ENCODE peak calls at places on chromosomes 5 and 9, in ten cellular contexts. I, P, X, N, V, Q, G, Y, L and M are unnamed samples.

GRCh38 chr9:76090330-76090729 is 199.9 kb downstream of the PCSK5 start:
- DNase-seq in Q (no peak), G (no peak), P (no peak), L (no peak), X (no peak), Y (no peak), I (no peak), N (no peak), V (no peak), M (no peak)

GRCh38 chr9:69768716-69769115 is 8.9 kb upstream of the PTAR1 start:
- DNase-seq in L (peak; percentile 34), P (no peak), N (no peak), I (no peak), G (no peak), X (no peak), V (peak; percentile 28), Q (no peak), Y (no peak), M (no peak)

GRCh38 chr5:67081259-67081658 is 115.3 kb downstream of the CD180 start:
- DNase-seq in Q (no peak), P (no peak), X (no peak), I (no peak), L (no peak), V (no peak), Y (no peak), G (no peak), N (no peak), M (no peak)

GRCh38 chr5:33890633-33891032 is 1.2 kb downstream of the ADAMTS12 start:
- DNase-seq in L (peak; percentile 51), P (no peak), X (no peak), Y (no peak), V (peak; percentile 47), G (peak; percentile 46), I (no peak), Q (no peak), N (no peak), M (no peak)

GRCh38 chr9:75152416-75152815 is 64.1 kb downstream of the OSTF1 start:
- DNase-seq in G (no peak), Q (no peak), Y (no peak), P (no peak), N (peak; percentile 22), L (peak; percentile 57), I (no peak), X (no peak), V (no peak), M (peak; percentile 85)

GRCh38 chr5:17400724-17401508 is 97.1 kb upstream of the TAF11L2 start:
- DNase-seq in I (no peak), N (no peak), V (no peak), G (no peak), L (no peak), Q (peak; percentile 88), X (no peak), P (no peak), Y (no peak), M (no peak)

GRCh38 chr9:93947409-93948070 is 7.6 kb downstream of the BARX1 start:
- DNase-seq in I (no peak), Y (no peak), P (no peak), N (no peak), V (no peak), Q (no peak), L (no peak), G (no peak), X (no peak), M (no peak)

GRCh38 chr5:43123887-43124286 is 3.2 kb downstream of the ZNF131 start:
- DNase-seq in L (no peak), N (no peak), Q (no peak), V (no peak), Y (no peak), G (no peak), I (no peak), X (no peak), P (no peak), M (no peak)

GRCh38 chr9:91560301-91560700 is 136.7 kb upstream of the NFIL3 start:
- DNase-seq in V (peak; percentile 90), Q (no peak), P (no peak), X (no peak), Y (no peak), L (peak; percentile 41), G (no peak), N (no peak), I (no peak), M (no peak)

GRCh38 chr9:79542735-79543504 is 28.8 kb upstream of the TLE4 start:
- DNase-seq in V (no peak), P (peak; percentile 13), I (no peak), X (no peak), G (no peak), N (no peak), Y (no peak), Q (no peak), L (no peak), M (no peak)

GRCh38 chr5:61306531-61307195 is 25.4 kb upstream of the ZSWIM6 start:
- DNase-seq in X (no peak), G (peak; percentile 80), Y (no peak), P (no peak), N (no peak), L (peak; percentile 93), V (peak; percentile 89), I (no peak), Q (no peak), M (peak; percentile 48)

GRCh38 chr9:127637322-127637847 is 25.3 kb downstream of the STXBP1 start:
- DNase-seq in P (no peak), I (no peak), X (no peak), N (no peak), V (peak; percentile 67), Q (no peak), G (no peak), L (peak; percentile 87), Y (no peak), M (no peak)

DNA sequence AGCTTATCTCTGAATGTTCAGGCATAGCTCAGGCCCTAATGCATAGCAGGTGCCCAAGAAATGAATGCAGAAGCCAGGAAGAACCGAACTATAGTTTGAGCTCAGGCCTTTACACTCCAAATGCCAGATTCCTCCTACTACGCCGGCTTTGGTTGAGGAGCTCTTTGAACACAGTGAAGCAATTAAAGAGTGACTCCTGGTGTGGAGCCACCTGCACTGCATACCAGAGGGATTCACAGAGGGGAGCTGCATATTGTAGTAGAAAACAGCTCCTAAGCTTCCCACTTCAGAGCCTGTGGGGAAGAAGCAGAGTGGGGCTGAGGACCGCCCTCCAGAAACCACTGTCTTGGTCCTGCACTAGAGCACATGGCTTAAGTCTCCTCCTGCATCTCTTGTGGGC is 14.5 kb upstream of the KCNMB1 start:
- DNase-seq in I (no peak), X (no peak), G (no peak), V (no peak), P (no peak), Q (peak; percentile 19), N (no peak), Y (no peak), L (no peak), M (no peak)
- TF ChIP-seq CTCF in I (no peak), X (no peak), G (no peak), V (no peak), P (no peak), Q (no peak), N (no peak), Y (no peak), L (no peak), M (no peak)

GRCh38 chr5:69270827-69271226 is 36.1 kb downstream of the CDK7 start:
- DNase-seq in V (no peak), N (no peak), G (no peak), I (no peak), L (no peak), P (no peak), X (no peak), Y (no peak), Q (no peak), M (no peak)

GRCh38 chr5:69268899-69269298 is 34.2 kb downstream of the CDK7 start:
- DNase-seq in Y (no peak), G (no peak), V (no peak), X (no peak), P (no peak), I (no peak), Q (peak; percentile 32), L (no peak), N (no peak), M (no peak)

GRCh38 chr5:69261034-69261433 is 26.3 kb downstream of the CDK7 start:
- DNase-seq in G (no peak), N (no peak), P (no peak), X (no peak), Q (no peak), V (peak; percentile 61), I (no peak), L (peak; percentile 83), Y (no peak), M (no peak)

GRCh38 chr5:69271376-69271775 is 36.7 kb downstream of the CDK7 start:
- DNase-seq in Y (no peak), N (no peak), G (no peak), I (no peak), L (peak; percentile 60), P (no peak), Q (peak; percentile 42), X (no peak), V (peak; percentile 68), M (no peak)

GRCh38 chr5:69265931-69266330 is 31.2 kb downstream of the CDK7 start:
- DNase-seq in L (no peak), P (no peak), V (no peak), Q (no peak), Y (no peak), X (no peak), G (peak; percentile 15), N (no peak), I (no peak), M (peak; percentile 21)
- TF ChIP-seq CTCF in L (peak; percentile 12), P (peak; percentile 31), V (no peak), Q (no peak), Y (no peak), X (peak; percentile 5), G (peak; percentile 26), N (no peak), I (no peak), M (peak; percentile 46)

DNA sequence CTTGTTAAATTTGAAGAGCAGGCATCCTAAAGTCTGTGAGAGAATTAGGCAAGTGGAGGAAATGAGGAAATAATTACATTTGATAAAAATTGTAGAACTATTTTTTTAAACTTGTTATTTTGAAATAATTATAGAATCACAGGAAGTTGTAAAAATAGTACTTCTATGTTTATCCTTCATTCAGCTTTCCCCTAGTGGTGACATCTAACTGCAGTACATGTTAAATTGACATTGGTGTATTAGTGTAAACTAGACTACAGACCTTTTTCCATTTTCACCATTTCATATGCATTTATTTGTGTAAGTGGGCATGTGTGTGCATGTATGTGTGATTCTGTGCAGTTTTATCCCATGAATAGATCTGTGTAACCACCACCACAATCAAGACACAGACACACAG is 51.6 kb downstream of the F2RL2 start:
- DNase-seq in G (no peak), I (no peak), N (no peak), X (no peak), V (no peak), L (no peak), Q (no peak), P (no peak), Y (no peak), M (no peak)
- TF ChIP-seq CTCF in G (peak; percentile 15), I (no peak), N (no peak), X (no peak), V (no peak), L (no peak), Q (no peak), P (no peak), Y (peak; percentile 13), M (no peak)

DNA sequence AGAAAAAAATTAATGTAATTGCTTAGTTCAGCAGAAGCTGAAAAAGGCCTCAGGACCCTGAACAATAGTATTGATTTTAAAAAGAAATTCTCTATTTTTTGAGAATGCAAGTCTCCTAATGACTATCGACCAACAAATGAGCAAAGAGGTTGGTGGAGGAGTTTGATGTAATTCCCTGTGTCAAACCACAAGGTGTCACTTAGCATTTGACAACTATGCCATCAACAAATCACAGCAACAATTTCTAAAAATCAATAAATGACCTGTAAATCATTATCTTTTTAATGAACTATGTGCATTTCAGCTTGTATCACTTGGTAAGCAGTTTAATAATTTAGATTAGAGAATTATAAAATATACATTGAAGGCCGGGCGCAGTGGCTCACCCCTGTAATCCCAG is 133.7 kb downstream of the PRELID2 start:
- DNase-seq in V (no peak), L (no peak), I (no peak), X (no peak), N (no peak), Q (no peak), G (no peak), P (no peak), Y (no peak), M (no peak)
- TF ChIP-seq CTCF in V (no peak), L (no peak), I (no peak), X (no peak), N (no peak), Q (no peak), G (no peak), P (no peak), Y (peak; percentile 24), M (no peak)